ENCODE peak calls at places on chromosome 9, in five cellular contexts. J is H1, Y is HCT116, D is GM12878, I is SK-N-SH. M is an unnamed sample.

GRCh38 chr9:89801723-89802680 is 197.2 kb downstream of the GADD45G start:
- DNase-seq in J (no peak), Y (no peak), D (no peak), I (no peak), M (no peak)

GRCh38 chr9:93361995-93362394 is 89.5 kb upstream of the FAM120A start:
- DNase-seq in J (no peak), Y (no peak), D (no peak), I (no peak), M (no peak)

GRCh38 chr9:126151031-126151670 is 175.5 kb upstream of the MVB12B start:
- DNase-seq in J (no peak), Y (no peak), D (no peak), I (peak), M (no peak)

GRCh38 chr9:88604836-88605499 is 70.0 kb downstream of the NXNL2 start:
- DNase-seq in J (no peak), Y (no peak), D (no peak), I (no peak), M (no peak)

GRCh38 chr9:95027914-95028854 is 289.3 kb downstream of the FANCC start:
- DNase-seq in J (no peak), Y (no peak), D (no peak), I (no peak), M (no peak)

GRCh38 chr9:84983749-84984148 is 314.2 kb downstream of the NTRK2 start:
- DNase-seq in J (no peak), Y (no peak), D (no peak), I (no peak), M (no peak)

GRCh38 chr9:77987104-77987656 is 44.4 kb downstream of the GNAQ start:
- DNase-seq in J (no peak), Y (no peak), D (no peak), I (peak), M (no peak)

GRCh38 chr9:127977877-127978647 is 2.7 kb downstream of the EEIG1 start:
- DNase-seq in J (no peak), Y (no peak), D (no peak), I (no peak), M (no peak)

GRCh38 chr9:16191691-16192402 is 639.0 kb downstream of the CCDC171 start:
- DNase-seq in J (peak), Y (peak), D (no peak), I (peak), M (peak)

GRCh38 chr9:8337834-8338233 is 538.3 kb upstream of the DMAC1 start:
- DNase-seq in J (no peak), Y (no peak), D (no peak), I (no peak), M (no peak)

GRCh38 chr9:129278391-129279237 is 100.6 kb upstream of the IER5L start:
- DNase-seq in J (no peak), Y (peak), D (no peak), I (no peak), M (peak)

GRCh38 chr9:126521551-126521950 is 92.2 kb upstream of the LMX1B start:
- DNase-seq in J (no peak), Y (no peak), D (no peak), I (no peak), M (no peak)

GRCh38 chr9:133075925-133076324 is 14.1 kb downstream of the CEL start:
- DNase-seq in J (no peak), Y (no peak), D (no peak), I (no peak), M (no peak)

GRCh38 chr9:70403166-70403565 is 11.3 kb downstream of the KLF9 start:
- DNase-seq in J (no peak), Y (no peak), D (no peak), I (no peak), M (no peak)

DNA sequence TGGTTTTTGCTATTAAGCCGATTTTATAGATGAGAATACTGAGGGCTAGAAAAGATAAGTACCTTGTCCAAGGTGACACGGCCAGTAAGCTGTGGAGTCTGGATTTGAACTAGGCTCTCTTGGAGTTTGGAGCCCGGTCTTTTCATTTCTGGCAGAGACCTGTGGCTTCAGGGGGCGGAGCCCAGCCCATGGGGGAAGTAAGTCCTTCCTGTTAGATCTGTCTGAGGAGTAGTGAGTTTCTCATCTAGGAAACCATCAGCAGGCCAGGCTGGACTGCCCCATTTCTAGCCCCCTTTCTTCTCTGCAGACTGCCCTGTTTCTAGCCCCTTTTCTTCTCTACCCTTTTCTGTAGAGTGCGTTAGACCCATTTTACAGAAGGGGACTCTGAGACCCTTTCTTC is 521 bp upstream of the PTGS1 start:
- DNase-seq in J (no peak), Y (no peak), D (no peak), I (no peak), M (no peak)
- TF ChIP-seq JUND in J (no peak), Y (no peak), D (no peak), I (no peak), M (no peak)

GRCh38 chr9:73743826-73744225 is 592.2 kb downstream of the ANXA1 start:
- DNase-seq in J (no peak), Y (no peak), D (no peak), I (no peak), M (no peak)
- TF ChIP-seq JUND in J (no peak), Y (no peak), D (no peak), I (no peak), M (no peak)

DNA sequence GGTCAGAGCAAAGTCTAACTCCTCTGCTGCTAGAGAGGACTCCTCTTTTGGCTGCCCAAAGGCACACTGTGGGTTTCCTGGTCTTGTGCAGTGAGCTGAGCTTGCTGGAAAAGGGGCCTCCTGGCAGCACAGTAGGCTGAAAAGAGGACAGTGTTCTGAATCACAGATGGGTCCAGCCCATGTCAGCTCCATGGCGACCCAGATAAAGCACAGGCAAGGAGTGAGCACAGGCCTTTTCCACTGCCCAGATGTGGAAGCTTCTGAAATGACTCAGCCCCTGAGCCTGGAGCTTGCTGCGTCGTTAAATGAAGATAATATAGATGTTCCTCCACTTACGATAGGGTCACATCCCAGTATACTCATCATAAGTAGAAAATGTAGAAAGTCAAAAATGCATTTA is 8.1 kb downstream of the CCDC180 start:
- DNase-seq in J (no peak), Y (no peak), D (no peak), I (no peak), M (no peak)
- TF ChIP-seq JUND in J (no peak), Y (no peak), D (no peak), I (no peak), M (no peak)

DNA sequence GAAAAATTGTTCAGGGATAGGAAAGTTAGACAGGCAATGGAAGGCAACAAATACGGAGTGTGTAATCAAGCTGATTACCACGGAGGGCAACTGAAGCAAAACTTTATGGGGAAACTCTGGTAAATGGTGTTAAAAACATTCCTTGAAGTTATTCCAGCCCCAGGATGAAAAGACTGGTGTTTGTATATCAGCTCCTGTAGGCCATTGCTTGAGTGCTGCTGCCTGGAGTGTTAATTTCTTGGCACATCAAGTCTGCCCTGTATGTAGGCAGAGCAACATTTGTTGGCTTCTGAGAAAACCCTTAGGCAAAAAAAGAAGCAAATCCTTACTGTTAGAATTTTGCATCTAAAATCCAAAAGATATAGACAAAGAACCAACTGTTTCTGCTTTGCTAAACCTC is 686.5 kb upstream of the ACO1 start:
- DNase-seq in J (no peak), Y (no peak), D (no peak), I (no peak), M (no peak)
- TF ChIP-seq JUND in J (no peak), Y (no peak), D (no peak), I (no peak), M (no peak)

DNA sequence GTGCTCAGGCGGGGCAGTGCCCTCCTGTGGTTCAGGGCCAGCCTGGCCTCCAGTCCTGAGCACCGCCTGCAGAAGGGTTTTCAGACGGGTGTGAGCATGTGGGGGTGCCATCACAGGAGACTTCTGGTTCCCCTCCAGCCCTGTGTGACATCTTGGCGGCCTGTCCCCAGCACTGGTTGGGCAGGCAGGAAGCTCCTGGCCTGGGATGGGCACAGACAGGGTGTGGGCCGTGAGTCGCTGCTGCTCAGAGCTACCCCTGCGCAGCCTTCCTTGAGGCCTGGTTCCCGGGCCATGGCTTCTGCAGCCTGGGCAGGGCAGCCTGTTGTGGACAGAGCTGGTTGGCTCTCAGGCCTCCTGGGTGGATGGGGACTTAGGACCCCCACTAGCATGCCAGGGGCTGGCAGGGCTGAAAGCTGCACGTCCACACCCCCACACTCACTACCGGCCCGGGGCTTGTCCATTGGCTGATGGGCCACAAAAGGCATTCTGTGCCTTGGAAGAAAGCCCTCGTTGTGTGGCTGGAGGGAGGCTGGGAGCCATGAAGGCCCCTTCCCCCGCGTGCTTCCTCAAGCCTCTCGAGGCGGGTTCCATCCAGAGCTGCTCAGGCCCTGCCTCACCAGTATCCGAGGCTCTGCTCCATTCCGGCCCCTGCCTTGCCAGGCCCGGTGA is 58.7 kb downstream of the RXRA start:
- DNase-seq in J (no peak), Y (no peak), D (no peak), I (no peak), M (no peak)
- TF ChIP-seq JUND in J (no peak), Y (no peak), D (no peak), I (no peak), M (no peak)

GRCh38 chr9:3012843-3013242 is 168.9 kb upstream of the PUM3 start:
- DNase-seq in J (no peak), Y (no peak), D (no peak), I (no peak), M (no peak)
- TF ChIP-seq JUND in J (no peak), Y (no peak), D (no peak), I (no peak), M (no peak)

GRCh38 chr9:117368684-117369230 is 46.1 kb downstream of the ASTN2 start:
- DNase-seq in J (no peak), Y (no peak), D (no peak), I (no peak), M (no peak)
- TF ChIP-seq JUND in J (no peak), Y (no peak), D (no peak), I (no peak), M (no peak)